ENCODE peak calls at places on chromosomes 3 and 15, in eight cellular contexts. P is pancreas; M is C1 segment of cervical spinal cord; I is ureter; U is substantia nigra; T is activated CD8-positive, alpha-beta memory T cell treated with anti-CD3 and anti-CD28 coated beads, Interleukin-2, amount 50 U/mL, for 4 hours; Q is activated naive CD4-positive, alpha-beta T cell; O is NCI-H1092. C is an unnamed sample.

GRCh38 chr3:171306631-171307030 is 153.6 kb downstream of the TNIK start:
- DNase-seq in P (peak), M (no peak), I (peak), U (peak), T (no peak), Q (no peak), O (no peak), C (peak)

GRCh38 chr15:80317389-80318169 is 65.6 kb upstream of the CTXND1 start:
- DNase-seq in P (no peak), M (no peak), I (no peak), U (peak), T (no peak), Q (no peak), O (no peak), C (peak)

GRCh38 chr3:57221883-57222282 is 5.6 kb upstream of the APPL1 start:
- DNase-seq in P (no peak), M (no peak), I (no peak), U (no peak), T (no peak), Q (no peak), O (no peak), C (no peak)

GRCh38 chr3:50411229-50411628 is 51.9 kb upstream of the TMEM115 start:
- DNase-seq in P (no peak), M (no peak), I (no peak), U (no peak), T (no peak), Q (no peak), O (no peak), C (no peak)

GRCh38 chr15:43268111-43269105 is 1.7 kb upstream of the TGM5 start:
- DNase-seq in P (no peak), M (no peak), I (no peak), U (no peak), T (no peak), Q (no peak), O (no peak), C (no peak)

GRCh38 chr15:67840747-67841634 is 1.1 kb upstream of the RNU6-1 start:
- DNase-seq in P (no peak), M (no peak), I (no peak), U (peak), T (no peak), Q (no peak), O (no peak), C (no peak)

GRCh38 chr3:129836381-129837056 is 57.0 kb downstream of the TMCC1 start:
- DNase-seq in P (no peak), M (no peak), I (no peak), U (no peak), T (no peak), Q (no peak), O (no peak), C (no peak)

GRCh38 chr15:89496155-89497098 is at the start of gene RHCG:
- DNase-seq in P (peak), M (no peak), I (peak), U (peak), T (no peak), Q (no peak), O (no peak), C (no peak)

GRCh38 chr3:19931767-19932188 is 2.2 kb downstream of the EFHB start:
- DNase-seq in P (no peak), M (no peak), I (no peak), U (no peak), T (no peak), Q (no peak), O (no peak), C (no peak)

GRCh38 chr15:81032818-81033217 is 32.1 kb downstream of the TLNRD1 start:
- DNase-seq in P (peak), M (no peak), I (no peak), U (no peak), T (no peak), Q (no peak), O (no peak), C (no peak)

GRCh38 chr3:20079621-20080020 is 39.4 kb downstream of the KAT2B start:
- DNase-seq in P (no peak), M (no peak), I (no peak), U (peak), T (no peak), Q (no peak), O (no peak), C (no peak)

GRCh38 chr3:139418144-139418543 is 28.7 kb upstream of the COPB2 start:
- DNase-seq in P (no peak), M (no peak), I (no peak), U (no peak), T (no peak), Q (no peak), O (no peak), C (no peak)

GRCh38 chr15:91067026-91067425 is 33.0 kb upstream of the SV2B start:
- DNase-seq in P (no peak), M (no peak), I (no peak), U (no peak), T (no peak), Q (no peak), O (no peak), C (no peak)

GRCh38 chr3:45054196-45054857 is 28.2 kb downstream of the CLEC3B start:
- DNase-seq in P (no peak), M (no peak), I (no peak), U (peak), T (no peak), Q (no peak), O (no peak), C (no peak)

GRCh38 chr3:98049271-98049670 is 14.2 kb upstream of the GABRR3 start:
- DNase-seq in P (no peak), M (no peak), I (no peak), U (no peak), T (no peak), Q (no peak), O (no peak), C (no peak)

GRCh38 chr15:79874242-79874641 is 22.6 kb downstream of the MTHFS start:
- DNase-seq in P (peak), M (no peak), I (no peak), U (no peak), T (no peak), Q (no peak), O (no peak), C (no peak)

GRCh38 chr15:80777836-80778620 is 1.1 kb upstream of the CEMIP start:
- DNase-seq in P (no peak), M (no peak), I (no peak), U (no peak), T (no peak), Q (no peak), O (no peak), C (no peak)

GRCh38 chr15:39785806-39786205 is 3.2 kb upstream of the FSIP1 start:
- DNase-seq in P (no peak), M (no peak), I (no peak), U (no peak), T (no peak), Q (no peak), O (no peak), C (no peak)

GRCh38 chr3:46892285-46893145 is 15.0 kb downstream of the PTH1R start:
- DNase-seq in P (peak), M (peak), I (peak), U (peak), T (no peak), Q (no peak), O (no peak), C (peak)

GRCh38 chr3:29176501-29176900 is 104.4 kb upstream of the RBMS3 start:
- DNase-seq in P (no peak), M (no peak), I (no peak), U (peak), T (no peak), Q (no peak), O (peak), C (no peak)

GRCh38 chr15:91456251-91456718 is 356.2 kb downstream of the SV2B start:
- DNase-seq in P (peak), M (no peak), I (no peak), U (no peak), T (no peak), Q (no peak), O (no peak), C (no peak)

GRCh38 chr15:22936577-22937472 is 43.3 kb downstream of the CYFIP1 start:
- DNase-seq in P (no peak), M (no peak), I (no peak), U (no peak), T (no peak), Q (no peak), O (no peak), C (no peak)

GRCh38 chr15:82986442-82986780 is 401 bp downstream of the RAMAC start:
- DNase-seq in P (no peak), M (no peak), I (no peak), U (no peak), T (no peak), Q (no peak), O (no peak), C (no peak)

GRCh38 chr15:60362318-60363023 is 35.3 kb downstream of the ANXA2 start:
- DNase-seq in P (no peak), M (no peak), I (no peak), U (no peak), T (no peak), Q (no peak), O (no peak), C (no peak)

GRCh38 chr15:89531796-89532537 is 35.6 kb upstream of the RHCG start:
- DNase-seq in P (no peak), M (no peak), I (no peak), U (no peak), T (no peak), Q (no peak), O (no peak), C (no peak)

GRCh38 chr15:38589502-38589901 is 24.9 kb upstream of the RASGRP1 start:
- DNase-seq in P (no peak), M (no peak), I (peak), U (no peak), T (no peak), Q (no peak), O (no peak), C (no peak)

GRCh38 chr3:193851416-193851815 is 258.4 kb downstream of the OPA1 start:
- DNase-seq in P (no peak), M (no peak), I (no peak), U (no peak), T (no peak), Q (no peak), O (no peak), C (no peak)

GRCh38 chr3:33919312-33919711 is 120.9 kb downstream of the PDCD6IP start:
- DNase-seq in P (no peak), M (no peak), I (no peak), U (no peak), T (no peak), Q (no peak), O (no peak), C (no peak)

GRCh38 chr3:192887047-192887446 is 30.6 kb downstream of the MB21D2 start:
- DNase-seq in P (no peak), M (no peak), I (no peak), U (no peak), T (no peak), Q (no peak), O (no peak), C (no peak)

GRCh38 chr15:52764731-52765130 is 25.4 kb downstream of the ONECUT1 start:
- DNase-seq in P (no peak), M (no peak), I (no peak), U (no peak), T (no peak), Q (no peak), O (no peak), C (no peak)

GRCh38 chr3:81245505-81245904 is 515.9 kb downstream of the GBE1 start:
- DNase-seq in P (no peak), M (no peak), I (no peak), U (no peak), T (no peak), Q (no peak), O (no peak), C (no peak)

C was measured in Right ventricle myocardium superior.